ENCODE peak calls at places on chromosomes 4 and X, in five cellular contexts. G is lower lobe of right lung, B is K562, D is ascending aorta, L is ovary. N is an unnamed sample. For H3K36me3 and H3K4me1, the result is how much of the 10 kb centered on the place peaks cover.

GRCh38 chr4:140637836-140638235 is 69.1 kb upstream of the UCP1 start:
- DNase-seq in G (no peak), B (peak), D (no peak), L (no peak), N (no peak)

GRCh38 chrX:10356979-10357378 is 200.2 kb downstream of the CLCN4 start:
- DNase-seq in G (no peak), B (no peak), D (no peak), L (no peak), N (no peak)

GRCh38 chr4:159946983-159947645 is 844.2 kb downstream of the RAPGEF2 start:
- DNase-seq in G (no peak), B (peak), D (no peak), L (no peak), N (peak)

GRCh38 chrX:129808829-129809745 is 29.3 kb downstream of the SASH3 start:
- DNase-seq in G (no peak), B (no peak), D (no peak), L (no peak), N (no peak)

GRCh38 chr4:3529363-3529762 is 2.9 kb downstream of the LRPAP1 start:
- DNase-seq in G (peak), B (no peak), D (no peak), L (no peak), N (no peak)

GRCh38 chrX:110108381-110108796 is 105.5 kb downstream of the TMEM164 start:
- DNase-seq in G (no peak), B (no peak), D (no peak), L (no peak), N (no peak)

GRCh38 chr4:15344041-15344440 is 83.8 kb upstream of the C1QTNF7 start:
- DNase-seq in G (no peak), B (no peak), D (no peak), L (no peak), N (peak)

GRCh38 chrX:80576815-80577533 is 156.7 kb downstream of the TENT5D start:
- DNase-seq in G (no peak), B (no peak), D (no peak), L (no peak), N (no peak)

GRCh38 chr4:186762361-186762760 is 38.7 kb upstream of the FAT1 start:
- DNase-seq in G (no peak), B (no peak), D (no peak), L (no peak), N (no peak)

GRCh38 chr4:71290074-71290473 is 48.7 kb upstream of the SLC4A4 start:
- DNase-seq in G (no peak), B (no peak), D (no peak), L (no peak), N (no peak)

GRCh38 chr4:183635737-183636136 is 23.2 kb downstream of the RWDD4 start:
- DNase-seq in G (no peak), B (no peak), D (no peak), L (no peak), N (no peak)
- H3K27ac ChIP-seq in G (no peak), B (no peak), D (no peak), L (peak), N (no peak)

DNA sequence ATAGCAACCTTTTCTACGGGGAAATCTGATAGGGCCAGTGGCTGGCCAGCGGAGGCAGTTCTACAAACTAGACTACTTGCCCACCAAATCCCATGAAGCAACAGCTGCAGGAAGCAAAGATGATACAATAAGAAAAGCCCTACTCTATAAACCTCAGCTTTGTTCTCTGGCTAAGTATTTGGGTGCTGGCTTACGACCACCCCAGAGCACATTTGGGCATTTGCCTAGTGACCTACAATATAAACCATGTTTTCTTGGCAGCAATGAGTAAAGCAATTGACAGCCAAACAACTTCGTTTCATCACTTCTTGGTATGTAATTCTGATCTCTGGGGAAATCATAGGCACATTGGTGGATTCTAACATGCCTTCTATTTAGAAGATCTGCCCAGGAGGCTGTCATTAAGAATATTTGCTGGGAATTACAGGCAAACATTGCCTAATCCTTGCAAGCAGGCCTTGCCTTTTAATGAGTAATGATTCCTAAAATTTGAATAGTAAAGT is 7.5 kb upstream of the LHFPL1 start:
- DNase-seq in G (no peak), B (no peak), D (no peak), L (no peak), N (no peak)
- H3K36me3 ChIP-seq in G (under half), B (under half), D (under half), L (under half), N (under half)

GRCh38 chr4:73706811-73707210 is 33.6 kb upstream of the CXCL8 start:
- DNase-seq in G (no peak), B (no peak), D (no peak), L (no peak), N (no peak)
- H3K4me1 ChIP-seq in G (under half), B (half or more), D (under half), L (under half), N (half or more)

GRCh38 chr4:111475696-111476095 is 669.6 kb upstream of the FAM241A start:
- DNase-seq in G (no peak), B (no peak), D (no peak), L (no peak), N (no peak)
- H3K27ac ChIP-seq in G (no peak), B (no peak), D (no peak), L (no peak), N (no peak)

GRCh38 chr4:86816463-86817107 is 32.6 kb downstream of the SLC10A6 start:
- DNase-seq in G (no peak), B (no peak), D (no peak), L (peak), N (no peak)

GRCh38 chr4:86815653-86816052 is 33.5 kb downstream of the SLC10A6 start:
- DNase-seq in G (no peak), B (no peak), D (no peak), L (no peak), N (no peak)

GRCh38 chr4:86809809-86810208 is 39.4 kb downstream of the SLC10A6 start:
- DNase-seq in G (no peak), B (no peak), D (no peak), L (no peak), N (no peak)

GRCh38 chr4:86810867-86811266 is 38.3 kb downstream of the SLC10A6 start:
- DNase-seq in G (no peak), B (no peak), D (no peak), L (no peak), N (no peak)
- H3K36me3 ChIP-seq in G (half or more), B (under half), D (under half), L (under half), N (under half)

DNA sequence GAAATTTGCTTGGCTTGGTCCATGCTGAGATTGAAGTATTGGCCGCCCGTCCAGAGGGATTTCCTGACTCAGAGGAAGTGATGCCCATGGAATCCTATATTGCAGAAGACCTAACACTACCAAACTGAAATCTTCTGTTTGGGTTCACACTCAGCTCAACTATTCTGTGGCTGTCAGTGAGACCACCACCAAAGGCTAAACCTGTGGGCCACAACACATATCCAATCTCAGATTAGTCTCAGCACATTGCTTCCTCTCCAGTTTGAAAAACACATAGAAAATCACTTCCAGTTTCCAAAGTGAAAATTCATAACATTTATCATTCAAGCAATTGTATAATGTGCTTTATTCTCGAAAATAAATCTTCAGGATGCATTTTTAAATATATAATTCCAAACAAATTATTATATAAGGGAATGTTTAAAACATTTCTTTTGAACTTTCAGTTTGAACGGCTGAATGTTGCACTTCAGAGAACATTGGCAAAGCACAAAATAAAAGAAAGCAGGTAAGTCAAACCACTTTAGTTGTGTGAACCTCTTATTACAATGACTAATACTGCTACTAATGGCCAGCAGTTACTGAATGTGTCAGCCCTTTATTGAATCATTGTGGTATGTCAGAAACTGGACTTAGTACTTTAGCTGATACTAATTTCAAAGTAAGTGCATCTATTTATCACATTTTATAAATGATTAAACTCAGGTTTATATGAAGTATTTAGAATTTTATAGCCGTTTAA is 37.0 kb downstream of the GUCY1A1 start:
- DNase-seq in G (no peak), B (no peak), D (no peak), L (no peak), N (no peak)
- H3K4me1 ChIP-seq in G (under half), B (under half), D (under half), L (under half), N (under half)